ENCODE peak calls at places on chromosome 20, in seven cellular contexts. U is EH; P is B cell; M is GM12865; X is KBM-7; J is activated CD4-positive, alpha-beta T cell treated with anti-CD3 and anti-CD28 coated beads, Interleukin-2, amount 50 U/mL, for 1 hour; K is activated CD8-positive, alpha-beta memory T cell treated with anti-CD3 and anti-CD28 coated beads for 1 hour. I is an unnamed sample.

GRCh38 chr20:9160760-9161159 is 91.9 kb downstream of the PLCB4 start:
- DNase-seq in U (peak), M (no peak), P (no peak), X (no peak), K (no peak), J (no peak), I (no peak)

GRCh38 chr20:40835321-40835720 is 146.3 kb upstream of the MAFB start:
- DNase-seq in M (no peak), K (no peak), P (no peak), U (no peak), X (no peak), J (no peak), I (no peak)

GRCh38 chr20:22795897-22796296 is 211.5 kb upstream of the FOXA2 start:
- DNase-seq in M (no peak), J (no peak), U (peak), K (no peak), X (no peak), P (no peak), I (no peak)

GRCh38 chr20:58619847-58620431 is 31.1 kb upstream of the STX16 start:
- DNase-seq in X (no peak), J (no peak), M (peak), U (no peak), K (no peak), P (no peak), I (peak)

GRCh38 chr20:51500311-51500710 is 42.2 kb downstream of the NFATC2 start:
- DNase-seq in P (peak), K (no peak), M (peak), J (peak), U (no peak), X (peak), I (peak)

GRCh38 chr20:62301111-62301668 is 1.6 kb upstream of the ADRM1 start:
- DNase-seq in K (no peak), U (no peak), J (no peak), P (no peak), M (no peak), X (no peak), I (no peak)

GRCh38 chr20:20713244-20713765 is 861 bp upstream of the RALGAPA2 start:
- DNase-seq in P (no peak), X (no peak), J (no peak), M (no peak), U (peak), K (no peak), I (no peak)

GRCh38 chr20:3227936-3228749 is 10.8 kb downstream of the SLC4A11 start:
- DNase-seq in U (no peak), K (no peak), P (no peak), J (no peak), X (no peak), M (no peak), I (no peak)

GRCh38 chr20:41956316-41957050 is 338.3 kb upstream of the CHD6 start:
- DNase-seq in M (peak), K (no peak), J (no peak), P (no peak), U (no peak), X (peak), I (peak)

GRCh38 chr20:50958733-50959542 is at the start of gene MOCS3:
- DNase-seq in J (peak), X (no peak), K (peak), U (peak), P (peak), M (peak), I (peak)

GRCh38 chr20:51800132-51800721 is 2.1 kb downstream of the SALL4 start:
- DNase-seq in K (no peak), M (peak), J (peak), U (peak), P (peak), X (peak), I (peak)

GRCh38 chr20:36084897-36085617 is 69.5 kb upstream of the EPB41L1 start:
- DNase-seq in J (no peak), X (peak), P (no peak), U (no peak), K (no peak), M (no peak), I (no peak)

GRCh38 chr20:46563170-46563847 is 12.9 kb upstream of the OCSTAMP start:
- DNase-seq in J (no peak), P (no peak), K (no peak), M (no peak), U (no peak), X (no peak), I (no peak)

GRCh38 chr20:59644371-59644939 is 40.1 kb downstream of the PHACTR3 start:
- DNase-seq in P (no peak), X (no peak), K (no peak), J (no peak), M (no peak), U (no peak), I (no peak)

GRCh38 chr20:47304287-47304686 is 52.2 kb downstream of the ZMYND8 start:
- DNase-seq in U (peak), X (no peak), K (no peak), J (no peak), M (no peak), P (no peak), I (no peak)

GRCh38 chr20:15616626-15617025 is 956.6 kb downstream of the KIF16B start:
- DNase-seq in P (no peak), X (no peak), J (no peak), M (no peak), U (peak), K (no peak), I (no peak)

GRCh38 chr20:5864873-5865582 is 85.3 kb downstream of the TRMT6 start:
- DNase-seq in U (peak), M (no peak), K (no peak), X (no peak), P (no peak), J (peak), I (no peak)

GRCh38 chr20:51500936-51501335 is 41.6 kb downstream of the NFATC2 start:
- DNase-seq in X (peak), P (peak), J (peak), U (no peak), K (no peak), M (no peak), I (peak)

GRCh38 chr20:33569290-33570094 is 79.6 kb downstream of the CBFA2T2 start:
- DNase-seq in X (no peak), J (no peak), M (no peak), P (no peak), U (no peak), K (no peak), I (no peak)

GRCh38 chr20:37984018-37984785 is 49.1 kb downstream of the TTI1 start:
- DNase-seq in M (no peak), U (no peak), P (no peak), J (no peak), K (no peak), X (no peak), I (no peak)

GRCh38 chr20:63117151-63117550 is 98.8 kb downstream of the YTHDF1 start:
- DNase-seq in K (no peak), J (no peak), X (no peak), P (no peak), U (no peak), M (no peak), I (no peak)

GRCh38 chr20:57153238-57153905 is 113.1 kb downstream of the BMP7 start:
- DNase-seq in X (no peak), U (no peak), J (no peak), K (no peak), M (no peak), P (no peak), I (no peak)